ENCODE peak calls at places on chromosomes 11 and 22, in eight cellular contexts. U is GM20000; C is NCI-H1694; X is stimulated activated CD8-positive, alpha-beta memory T cell treated with anti-CD3 and anti-CD28 coated beads, Interleukin-2, amount 100 ng/mL, for 1 hour; E is HTR-8/SVneo; Q is G401; B is thoracic aorta; J is BJ. A is an unnamed sample.

GRCh38 chr11:73154178-73154577 is 12.1 kb upstream of the FCHSD2 start:
- DNase-seq in U (peak), C (no peak), X (no peak), E (no peak), Q (no peak), B (no peak), J (no peak), A (no peak)

GRCh38 chr11:8061555-8062428 is 19.2 kb upstream of the TUB start:
- DNase-seq in U (no peak), C (no peak), X (no peak), E (no peak), Q (no peak), B (no peak), J (no peak), A (no peak)

GRCh38 chr11:92627615-92628201 is 341.7 kb upstream of the MTNR1B start:
- DNase-seq in U (no peak), C (no peak), X (no peak), E (no peak), Q (no peak), B (no peak), J (peak), A (no peak)

GRCh38 chr22:30643055-30643875 is 7.7 kb downstream of the SLC35E4 start:
- DNase-seq in U (no peak), C (no peak), X (no peak), E (no peak), Q (peak), B (no peak), J (no peak), A (no peak)

GRCh38 chr22:37999640-38000272 is 15.4 kb upstream of the SOX10 start:
- DNase-seq in U (no peak), C (peak), X (no peak), E (peak), Q (peak), B (peak), J (no peak), A (peak)

GRCh38 chr11:118342503-118343161 is at the start of gene CD3D:
- DNase-seq in U (no peak), C (no peak), X (peak), E (no peak), Q (no peak), B (no peak), J (no peak), A (no peak)

GRCh38 chr22:17319541-17319940 is 49.7 kb upstream of the CECR2 start:
- DNase-seq in U (no peak), C (no peak), X (no peak), E (no peak), Q (no peak), B (no peak), J (no peak), A (no peak)

GRCh38 chr11:110003426-110003825 is 89.8 kb upstream of the ZC3H12C start:
- DNase-seq in U (no peak), C (no peak), X (no peak), E (no peak), Q (no peak), B (no peak), J (no peak), A (no peak)

GRCh38 chr11:27783701-27784355 is 83.6 kb upstream of the BDNF start:
- DNase-seq in U (no peak), C (no peak), X (no peak), E (no peak), Q (no peak), B (no peak), J (no peak), A (no peak)

GRCh38 chr11:66951927-66952337 is 6.3 kb downstream of the PC start:
- DNase-seq in U (no peak), C (peak), X (no peak), E (no peak), Q (peak), B (no peak), J (no peak), A (no peak)

GRCh38 chr22:43228330-43228729 is 41.4 kb upstream of the TTLL12 start:
- DNase-seq in U (peak), C (peak), X (no peak), E (peak), Q (no peak), B (no peak), J (no peak), A (no peak)

GRCh38 chr11:120034176-120034575 is 103.7 kb downstream of the TRIM29 start:
- DNase-seq in U (no peak), C (no peak), X (no peak), E (no peak), Q (no peak), B (no peak), J (no peak), A (no peak)

GRCh38 chr22:45977551-45978274 is 751 bp upstream of the WNT7B start:
- DNase-seq in U (no peak), C (no peak), X (no peak), E (no peak), Q (no peak), B (no peak), J (no peak), A (no peak)

GRCh38 chr11:61448552-61448927 is 18.6 kb downstream of the SDHAF2 start:
- DNase-seq in U (no peak), C (no peak), X (no peak), E (no peak), Q (peak), B (no peak), J (no peak), A (no peak)

GRCh38 chr22:21681566-21682370 is 16.0 kb downstream of the PPIL2 start:
- DNase-seq in U (no peak), C (no peak), X (no peak), E (no peak), Q (no peak), B (no peak), J (no peak), A (no peak)

GRCh38 chr11:68998390-68998911 is 14.6 kb downstream of the MRGPRF start:
- DNase-seq in U (no peak), C (peak), X (no peak), E (no peak), Q (peak), B (no peak), J (no peak), A (peak)

GRCh38 chr11:61567286-61568061 is 13.4 kb downstream of the SYT7 start:
- DNase-seq in U (peak), C (no peak), X (peak), E (peak), Q (no peak), B (no peak), J (no peak), A (peak)

GRCh38 chr11:123460006-123460700 is 30.1 kb downstream of the GRAMD1B start:
- DNase-seq in U (no peak), C (no peak), X (no peak), E (no peak), Q (no peak), B (no peak), J (no peak), A (no peak)

GRCh38 chr11:130918081-130918480 is 1.8 kb upstream of the SNX19 start:
- DNase-seq in U (no peak), C (no peak), X (no peak), E (no peak), Q (peak), B (no peak), J (no peak), A (no peak)

GRCh38 chr11:74299000-74299399 is 12.4 kb downstream of the P4HA3 start:
- DNase-seq in U (no peak), C (no peak), X (no peak), E (no peak), Q (no peak), B (no peak), J (peak), A (no peak)

GRCh38 chr11:1410366-1411291 is 20.9 kb downstream of the BRSK2 start:
- DNase-seq in U (no peak), C (no peak), X (no peak), E (no peak), Q (peak), B (no peak), J (no peak), A (no peak)

A was measured in H4.